ENCODE peak calls at places on chromosomes 11 and 22, in four cellular contexts. R is HepG2, J is GM12878, C is SK-N-SH. B is an unnamed sample.

GRCh38 chr11:66492161-66492865 is 12.1 kb downstream of the DPP3 start:
- DNase-seq in R (no peak), J (no peak), C (no peak), B (no peak)

GRCh38 chr11:74031310-74031676 is 22.4 kb upstream of the UCP3 start:
- DNase-seq in R (no peak), J (no peak), C (no peak), B (no peak)

GRCh38 chr22:48605125-48605524 is 1222.5 kb downstream of the BRD1 start:
- DNase-seq in R (no peak), J (no peak), C (no peak), B (no peak)

GRCh38 chr22:44386386-44387035 is 73.8 kb upstream of the SHISAL1 start:
- DNase-seq in R (no peak), J (no peak), C (no peak), B (no peak)

GRCh38 chr11:2708151-2708581 is 8.4 kb upstream of the KCNQ1OT1 start:
- DNase-seq in R (no peak), J (no peak), C (no peak), B (no peak)

GRCh38 chr11:44746894-44747293 is 20.1 kb downstream of the TSPAN18 start:
- DNase-seq in R (no peak), J (no peak), C (peak; percentile 59), B (no peak)

GRCh38 chr11:57901756-57902155 is 121.9 kb upstream of the OR9Q1 start:
- DNase-seq in R (no peak), J (no peak), C (no peak), B (peak; percentile 40)

GRCh38 chr11:2481253-2481652 is 36.4 kb downstream of the KCNQ1 start:
- DNase-seq in R (no peak), J (no peak), C (no peak), B (no peak)

GRCh38 chr11:85590848-85591483 is 36.2 kb downstream of the DLG2 start:
- DNase-seq in R (peak; percentile 2), J (no peak), C (peak; percentile 7), B (peak; percentile 11)

GRCh38 chr11:108223449-108224149 is 732 bp downstream of the ATM start:
- DNase-seq in R (no peak), J (no peak), C (no peak), B (peak; percentile 59)

GRCh38 chr11:118398797-118399564 is 2.4 kb upstream of the ATP5MG start:
- DNase-seq in R (no peak), J (no peak), C (no peak), B (no peak)

GRCh38 chr11:20081336-20081735 is 78.9 kb downstream of the DBX1 start:
- DNase-seq in R (no peak), J (no peak), C (no peak), B (no peak)

GRCh38 chr11:126898802-126899201 is 101.8 kb downstream of the KIRREL3 start:
- DNase-seq in R (no peak), J (no peak), C (no peak), B (no peak)

GRCh38 chr22:17773606-17774205 is 563 bp downstream of the BID start:
- DNase-seq in R (peak; percentile 35), J (no peak), C (peak; percentile 93), B (peak; percentile 78)

GRCh38 chr11:119727523-119728081 is 1.4 kb downstream of the NECTIN1 start:
- DNase-seq in R (no peak), J (no peak), C (peak; percentile 74), B (peak; percentile 23)

GRCh38 chr22:19062139-19062789 is 59.9 kb downstream of the DGCR2 start:
- DNase-seq in R (no peak), J (no peak), C (no peak), B (no peak)

GRCh38 chr22:28009272-28009827 is 90.3 kb upstream of the PITPNB start:
- DNase-seq in R (peak; percentile 34), J (peak; percentile 9), C (peak; percentile 89), B (peak; percentile 83)

GRCh38 chr11:70202898-70203748 is at the start of gene FADD:
- DNase-seq in R (peak; percentile 91), J (peak; percentile 83), C (peak; percentile 97), B (peak; percentile 95)

GRCh38 chr22:44335066-44335839 is 22.5 kb upstream of the SHISAL1 start:
- DNase-seq in R (no peak), J (no peak), C (no peak), B (no peak)

GRCh38 chr11:70065318-70066135 is 12.6 kb upstream of the ANO1 start:
- DNase-seq in R (no peak), J (no peak), C (peak; percentile 9), B (no peak)

GRCh38 chr11:124673333-124674167 is at the start of the genes SIAE and SPA17:
- DNase-seq in R (peak; percentile 91), J (peak; percentile 74), C (peak; percentile 97), B (peak; percentile 95)

GRCh38 chr11:96010683-96011082 is 86.8 kb upstream of the MTMR2 start:
- DNase-seq in R (no peak), J (no peak), C (no peak), B (no peak)

GRCh38 chr11:96013459-96014213 is 89.7 kb upstream of the MTMR2 start:
- DNase-seq in R (no peak), J (no peak), C (no peak), B (no peak)

GRCh38 chr11:96014234-96014633 is 90.3 kb upstream of the MTMR2 start:
- DNase-seq in R (peak; percentile 97), J (peak; percentile 36), C (no peak), B (no peak)

GRCh38 chr11:96015911-96016565 is 92.1 kb upstream of the MTMR2 start:
- DNase-seq in R (peak; percentile 98), J (no peak), C (peak; percentile 46), B (no peak)

GRCh38 chr11:96012086-96012824 is 88.3 kb upstream of the MTMR2 start:
- DNase-seq in R (peak; percentile 99), J (peak; percentile 96), C (peak; percentile 59), B (no peak)
- TF ChIP-seq EP300 in R (peak; percentile 87), J (peak; percentile 76), C (no peak), B (no peak)

GRCh38 chr11:116257092-116257491 is 515.7 kb downstream of the BUD13 start:
- DNase-seq in R (no peak), J (no peak), C (peak; percentile 33), B (peak; percentile 16)
- TF ChIP-seq FOXM1 in R (no peak), J (no peak), C (no peak), B (no peak)

DNA sequence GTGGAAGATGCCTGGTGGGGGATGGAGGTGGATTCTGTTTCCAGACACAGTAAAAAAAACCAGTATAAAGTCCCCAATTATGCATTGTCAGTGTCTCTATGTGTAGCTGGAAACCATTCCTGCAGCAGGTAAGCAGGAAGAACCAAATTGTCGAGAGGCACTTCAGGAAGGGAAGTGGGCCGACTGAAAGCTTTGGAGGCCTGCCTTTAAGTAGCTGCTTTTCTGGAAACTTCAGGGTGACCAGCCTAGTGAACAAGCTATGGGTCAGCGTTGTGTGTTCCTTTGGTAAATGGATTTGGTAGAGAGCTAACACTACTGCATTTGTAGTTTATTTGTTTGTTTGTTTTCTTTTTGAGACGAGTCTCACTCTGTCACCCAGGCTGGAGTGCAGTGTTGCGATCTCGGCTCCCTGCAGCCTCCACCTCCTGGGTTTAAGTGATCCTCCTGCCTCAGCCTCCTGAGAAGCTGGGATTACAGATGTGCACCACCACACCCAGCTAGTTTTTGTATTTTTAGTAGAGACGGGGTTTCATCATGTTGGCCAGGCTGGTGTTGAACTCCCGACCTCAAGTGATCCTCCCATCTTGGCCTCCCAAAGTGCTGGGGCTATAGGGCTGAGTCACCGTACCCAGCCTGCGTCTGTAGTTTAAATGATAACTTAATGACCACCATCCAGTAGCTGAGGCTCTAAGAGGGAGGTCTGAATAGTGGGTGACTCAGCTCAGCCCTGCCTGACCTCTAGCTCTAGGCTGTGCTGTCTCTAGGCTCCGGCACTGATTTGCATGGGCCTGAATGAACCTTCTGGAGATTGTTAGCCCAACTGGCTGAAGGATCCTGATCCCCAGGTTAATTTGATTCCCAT is 12.8 kb downstream of the PTPRJ start:
- DNase-seq in R (no peak), J (no peak), C (no peak), B (peak; percentile 66)
- TF ChIP-seq EP300 in R (no peak), J (no peak), C (peak; percentile 51), B (peak; percentile 73)

DNA sequence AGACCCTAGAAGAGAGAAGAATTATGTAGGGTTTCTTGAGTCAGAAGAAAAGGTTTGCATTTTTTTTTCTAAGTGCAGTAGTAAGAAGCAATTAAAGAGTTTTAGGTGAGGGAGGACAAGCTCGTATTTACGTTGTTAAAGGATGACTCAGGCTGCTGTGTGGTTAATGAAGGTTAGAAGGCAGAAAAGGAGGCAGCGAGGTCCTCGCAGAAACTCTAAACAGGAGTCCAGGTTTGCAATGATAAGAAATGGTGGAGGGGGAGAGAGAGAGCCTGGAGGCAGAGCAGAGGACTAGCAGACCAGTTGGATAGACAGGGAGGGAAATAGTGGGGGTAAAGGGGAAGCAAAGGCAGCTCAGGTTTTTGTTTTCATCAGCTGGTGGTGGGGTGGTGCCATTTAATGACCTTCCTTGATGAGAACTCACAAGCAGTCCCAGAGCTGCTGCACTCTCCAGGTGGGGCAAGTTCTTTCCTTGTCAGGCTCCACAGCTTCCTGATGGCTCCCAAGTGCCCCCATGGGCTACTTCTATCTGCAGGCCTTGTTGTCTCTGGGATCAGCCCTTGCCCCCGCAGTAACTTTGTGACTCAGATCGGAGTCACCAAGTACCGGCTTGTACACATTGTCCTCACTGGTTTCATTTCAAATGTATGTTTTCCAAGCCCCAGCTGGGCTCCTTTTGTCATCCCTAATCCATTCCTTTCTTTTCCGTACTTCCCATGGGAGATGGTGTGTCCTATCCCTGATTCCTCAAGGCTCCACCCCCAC is 8.3 kb upstream of the INSC start:
- DNase-seq in R (no peak), J (no peak), C (no peak), B (no peak)
- TF ChIP-seq FOXM1 in R (no peak), J (no peak), C (no peak), B (no peak)

GRCh38 chr11:103773537-103773936 is 262.9 kb upstream of the DDI1 start:
- DNase-seq in R (no peak), J (no peak), C (no peak), B (no peak)

GRCh38 chr11:103779054-103779453 is 257.4 kb upstream of the DDI1 start:
- DNase-seq in R (no peak), J (no peak), C (no peak), B (no peak)

DNA sequence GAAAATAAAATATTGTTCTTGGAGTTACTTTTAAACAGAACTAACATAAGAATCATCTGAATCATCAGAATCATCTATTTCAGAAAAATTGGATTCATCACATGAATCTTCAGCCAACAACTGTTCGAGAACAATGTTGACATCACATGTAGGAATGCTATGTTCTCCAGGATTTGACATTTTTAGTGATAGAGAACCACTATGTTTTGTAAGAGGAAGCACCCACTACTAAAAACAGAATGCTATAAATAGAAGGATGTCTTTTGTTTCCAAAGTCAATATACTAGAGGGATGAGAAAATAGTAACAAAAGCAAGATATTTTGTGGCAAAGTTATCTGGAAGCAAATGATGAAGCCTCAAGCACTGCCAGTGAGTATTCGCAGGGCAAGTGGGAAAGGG is 263.4 kb upstream of the DDI1 start:
- DNase-seq in R (no peak), J (no peak), C (no peak), B (no peak)
- TF ChIP-seq EP300 in R (no peak), J (no peak), C (peak; percentile 29), B (no peak)

DNA sequence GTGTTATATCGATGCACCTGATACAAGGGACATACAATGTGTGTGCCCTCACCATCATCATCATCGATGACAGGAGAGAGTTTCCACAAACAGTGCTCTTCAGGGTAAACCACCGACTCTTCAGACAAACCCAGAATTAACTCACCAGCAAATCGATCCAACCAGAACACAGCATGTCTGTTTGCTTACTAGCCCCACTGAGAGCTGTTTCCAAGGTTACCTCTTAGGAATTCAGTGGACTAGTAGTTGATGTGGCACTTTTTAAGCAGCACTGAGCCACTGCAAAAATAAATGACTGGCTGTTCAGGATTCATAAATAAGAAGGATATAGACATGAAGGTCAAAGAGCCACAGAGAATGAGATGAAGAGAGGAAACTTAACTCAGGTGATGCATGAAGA is 83.1 kb downstream of the PARVA start:
- DNase-seq in R (peak; percentile 14), J (no peak), C (no peak), B (no peak)
- TF ChIP-seq FOXM1 in R (no peak), J (no peak), C (no peak), B (no peak)